ENCODE peak calls at places on chromosomes 2 and 18, in seven cellular contexts. One of them, this sample, is unnamed.

GRCh38 chr2:57760448-57760847 is 286.2 kb upstream of the VRK2 start:
- DNase-seq in NCI-H446 treated with DMSO at 0.1 percent for 48 hours: no peak
- DNase-seq in left cardiac atrium: no peak
- DNase-seq in nephron progenitor cell: no peak
- DNase-seq in NCI-H1092 treated with DMSO at 0.1 percent for 48 hours: peak; percentile 34
- DNase-seq in left kidney: peak; percentile 6
- DNase-seq in K562: no peak
- DNase-seq in this sample: no peak

GRCh38 chr2:60794271-60794863 is 38.3 kb downstream of the PAPOLG start:
- DNase-seq in NCI-H446 treated with DMSO at 0.1 percent for 48 hours: no peak
- DNase-seq in left cardiac atrium: no peak
- DNase-seq in nephron progenitor cell: no peak
- DNase-seq in NCI-H1092 treated with DMSO at 0.1 percent for 48 hours: no peak
- DNase-seq in left kidney: peak; percentile 33
- DNase-seq in K562: peak; percentile 24
- DNase-seq in this sample: peak; percentile 44

GRCh38 chr2:70083344-70084156 is 3.7 kb upstream of the PCBP1 start:
- DNase-seq in NCI-H446 treated with DMSO at 0.1 percent for 48 hours: no peak
- DNase-seq in left cardiac atrium: no peak
- DNase-seq in nephron progenitor cell: no peak
- DNase-seq in NCI-H1092 treated with DMSO at 0.1 percent for 48 hours: no peak
- DNase-seq in left kidney: no peak
- DNase-seq in K562: peak; percentile 50
- DNase-seq in this sample: no peak

GRCh38 chr2:28325567-28326468 is 66.8 kb upstream of the FOSL2 start:
- DNase-seq in NCI-H446 treated with DMSO at 0.1 percent for 48 hours: no peak
- DNase-seq in left cardiac atrium: no peak
- DNase-seq in nephron progenitor cell: no peak
- DNase-seq in NCI-H1092 treated with DMSO at 0.1 percent for 48 hours: no peak
- DNase-seq in left kidney: no peak
- DNase-seq in K562: peak; percentile 16
- DNase-seq in this sample: no peak

GRCh38 chr18:9808530-9809241 is 77.1 kb upstream of the TXNDC2 start:
- DNase-seq in NCI-H446 treated with DMSO at 0.1 percent for 48 hours: no peak
- DNase-seq in left cardiac atrium: no peak
- DNase-seq in nephron progenitor cell: peak; percentile 28
- DNase-seq in NCI-H1092 treated with DMSO at 0.1 percent for 48 hours: no peak
- DNase-seq in left kidney: peak; percentile 69
- DNase-seq in K562: peak; percentile 58
- DNase-seq in this sample: no peak

GRCh38 chr2:11798946-11799495 is 52.6 kb downstream of the LPIN1 start:
- DNase-seq in NCI-H446 treated with DMSO at 0.1 percent for 48 hours: no peak
- DNase-seq in left cardiac atrium: no peak
- DNase-seq in nephron progenitor cell: no peak
- DNase-seq in NCI-H1092 treated with DMSO at 0.1 percent for 48 hours: no peak
- DNase-seq in left kidney: no peak
- DNase-seq in K562: no peak
- DNase-seq in this sample: no peak

GRCh38 chr2:168490916-168491605 is 35.0 kb downstream of the CERS6 start:
- DNase-seq in NCI-H446 treated with DMSO at 0.1 percent for 48 hours: no peak
- DNase-seq in left cardiac atrium: no peak
- DNase-seq in nephron progenitor cell: no peak
- DNase-seq in NCI-H1092 treated with DMSO at 0.1 percent for 48 hours: no peak
- DNase-seq in left kidney: no peak
- DNase-seq in K562: peak; percentile 34
- DNase-seq in this sample: peak; percentile 60

GRCh38 chr2:127051780-127052067 is 55.2 kb downstream of the BIN1 start:
- DNase-seq in NCI-H446 treated with DMSO at 0.1 percent for 48 hours: no peak
- DNase-seq in left cardiac atrium: no peak
- DNase-seq in nephron progenitor cell: no peak
- DNase-seq in NCI-H1092 treated with DMSO at 0.1 percent for 48 hours: no peak
- DNase-seq in left kidney: no peak
- DNase-seq in K562: no peak
- DNase-seq in this sample: no peak

GRCh38 chr18:10912790-10913560 is 236.4 kb downstream of the PIEZO2 start:
- DNase-seq in NCI-H446 treated with DMSO at 0.1 percent for 48 hours: no peak
- DNase-seq in left cardiac atrium: peak; percentile 44
- DNase-seq in nephron progenitor cell: no peak
- DNase-seq in NCI-H1092 treated with DMSO at 0.1 percent for 48 hours: no peak
- DNase-seq in left kidney: peak; percentile 51
- DNase-seq in K562: no peak
- DNase-seq in this sample: no peak

GRCh38 chr2:207660994-207661393 is 35.8 kb upstream of the METTL21A start:
- DNase-seq in NCI-H446 treated with DMSO at 0.1 percent for 48 hours: no peak
- DNase-seq in left cardiac atrium: no peak
- DNase-seq in nephron progenitor cell: no peak
- DNase-seq in NCI-H1092 treated with DMSO at 0.1 percent for 48 hours: no peak
- DNase-seq in left kidney: peak; percentile 34
- DNase-seq in K562: no peak
- DNase-seq in this sample: no peak

GRCh38 chr2:43623052-43623451 is 14.0 kb upstream of the PLEKHH2 start:
- DNase-seq in NCI-H446 treated with DMSO at 0.1 percent for 48 hours: no peak
- DNase-seq in left cardiac atrium: peak; percentile 45
- DNase-seq in nephron progenitor cell: no peak
- DNase-seq in NCI-H1092 treated with DMSO at 0.1 percent for 48 hours: no peak
- DNase-seq in left kidney: peak; percentile 26
- DNase-seq in K562: peak; percentile 46
- DNase-seq in this sample: no peak

GRCh38 chr2:234690569-234691225 is 193.8 kb upstream of the ARL4C start:
- DNase-seq in NCI-H446 treated with DMSO at 0.1 percent for 48 hours: peak; percentile 57
- DNase-seq in left cardiac atrium: no peak
- DNase-seq in nephron progenitor cell: no peak
- DNase-seq in NCI-H1092 treated with DMSO at 0.1 percent for 48 hours: peak; percentile 97
- DNase-seq in left kidney: peak; percentile 71
- DNase-seq in K562: no peak
- DNase-seq in this sample: no peak

GRCh38 chr2:128642316-128642715 is 323.6 kb upstream of the HS6ST1 start:
- DNase-seq in NCI-H446 treated with DMSO at 0.1 percent for 48 hours: no peak
- DNase-seq in left cardiac atrium: no peak
- DNase-seq in nephron progenitor cell: no peak
- DNase-seq in NCI-H1092 treated with DMSO at 0.1 percent for 48 hours: no peak
- DNase-seq in left kidney: no peak
- DNase-seq in K562: no peak
- DNase-seq in this sample: no peak

This sample was measured in erythroblast.